ENCODE peak calls at places on chromosome 16, in seven cellular contexts. D is activated T-helper 1 cell treated with Interleukin-2 at 50 U/mL for 16 hours, P is activated T-cell treated with anti-CD3 and anti-CD28 coated beads for 1 hour, T is NCI-H1105, J is astrocyte of the spinal cord, E is HFFc6, G is AG09309. O is an unnamed sample.

GRCh38 chr16:57485916-57486857 is at the start of gene DOK4:
- DNase-seq in G (no peak), J (peak), T (peak), P (peak), E (peak), D (peak), O (no peak)

GRCh38 chr16:74607967-74608356 is 1.0 kb upstream of the GLG1 start:
- DNase-seq in E (peak), G (no peak), T (no peak), D (no peak), P (no peak), J (peak), O (peak)

GRCh38 chr16:66408181-66409048 is 18.7 kb upstream of the BEAN1 start:
- DNase-seq in P (no peak), G (no peak), T (no peak), E (peak), D (no peak), J (peak), O (peak)

GRCh38 chr16:77967054-77968035 is 55.0 kb upstream of the CLEC3A start:
- DNase-seq in G (no peak), D (no peak), E (no peak), P (no peak), T (no peak), J (no peak), O (no peak)

GRCh38 chr16:53922805-53923645 is 219.1 kb downstream of the FTO start:
- DNase-seq in T (peak), J (peak), E (no peak), P (no peak), G (no peak), D (no peak), O (no peak)

GRCh38 chr16:57530104-57530522 is 6.3 kb downstream of the CCDC102A start:
- DNase-seq in J (peak), D (peak), E (peak), T (no peak), P (peak), G (no peak), O (peak)

GRCh38 chr16:67104061-67104460 is 5.7 kb upstream of the PHAF1 start:
- DNase-seq in D (no peak), E (no peak), J (peak), T (no peak), P (no peak), G (no peak), O (peak)

GRCh38 chr16:65746941-65747340 is 619.5 kb upstream of the CDH5 start:
- DNase-seq in E (no peak), T (no peak), G (no peak), P (no peak), J (no peak), D (no peak), O (no peak)

GRCh38 chr16:1105888-1106620 is 10.0 kb upstream of the C1QTNF8 start:
- DNase-seq in G (no peak), T (peak), J (peak), P (peak), E (peak), D (no peak), O (peak)

GRCh38 chr16:55943257-55943656 is 68.1 kb upstream of the CES5A start:
- DNase-seq in D (no peak), P (no peak), J (no peak), G (no peak), T (no peak), E (no peak), O (no peak)

GRCh38 chr16:50284131-50284911 is 18.0 kb downstream of the ADCY7 start:
- DNase-seq in D (no peak), P (no peak), E (no peak), J (no peak), T (no peak), G (no peak), O (no peak)

GRCh38 chr16:53281280-53281679 is 153.0 kb upstream of the RBL2 start:
- DNase-seq in T (no peak), P (no peak), E (no peak), J (no peak), G (no peak), D (no peak), O (no peak)

GRCh38 chr16:31071861-31072260 is 2.2 kb downstream of the ZNF668 start:
- DNase-seq in P (no peak), J (peak), T (no peak), G (peak), D (no peak), E (peak), O (no peak)

GRCh38 chr16:63289834-63290460 is 1253.7 kb upstream of the CDH8 start:
- DNase-seq in J (peak), T (no peak), P (no peak), G (no peak), E (no peak), D (no peak), O (peak)

GRCh38 chr16:69581297-69581696 is 15.5 kb downstream of the NFAT5 start:
- DNase-seq in P (no peak), E (no peak), J (no peak), T (no peak), D (no peak), G (no peak), O (no peak)

GRCh38 chr16:28553776-28554633 is at the start of gene SGF29:
- DNase-seq in G (peak), D (peak), P (peak), E (peak), T (peak), J (peak), O (peak)

GRCh38 chr16:49858200-49859129 is 2.6 kb upstream of the ZNF423 start:
- DNase-seq in G (no peak), J (no peak), T (no peak), D (no peak), E (no peak), P (peak), O (no peak)

GRCh38 chr16:81095653-81095952 is 592 bp downstream of the GCSH start:
- DNase-seq in P (no peak), E (no peak), J (peak), G (no peak), T (no peak), D (no peak), O (no peak)

GRCh38 chr16:30805370-30806169 is 18.6 kb upstream of the ZNF629 start:
- DNase-seq in D (peak), P (peak), J (peak), G (no peak), E (peak), T (peak), O (peak)

GRCh38 chr16:61128545-61129323 is 907.5 kb downstream of the CDH8 start:
- DNase-seq in G (no peak), D (no peak), T (no peak), J (no peak), E (no peak), P (no peak), O (no peak)

GRCh38 chr16:49701867-49702494 is 153.9 kb downstream of the ZNF423 start:
- DNase-seq in D (no peak), G (peak), P (no peak), J (peak), T (no peak), E (no peak), O (no peak)

GRCh38 chr16:20415541-20415940 is 6.2 kb downstream of the ACSM5 start:
- DNase-seq in E (no peak), D (no peak), J (no peak), P (no peak), G (no peak), T (no peak), O (peak)

GRCh38 chr16:6682142-6682811 is 650.4 kb upstream of the RBFOX1 start:
- DNase-seq in D (no peak), J (no peak), G (no peak), E (no peak), P (no peak), T (no peak), O (peak)

GRCh38 chr16:10590342-10590741 is 9.9 kb upstream of the EMP2 start:
- DNase-seq in T (no peak), D (no peak), G (no peak), E (no peak), P (no peak), J (no peak), O (peak)

GRCh38 chr16:74480150-74481029 is 59.1 kb upstream of the CLEC18B start:
- DNase-seq in E (peak), J (peak), G (no peak), P (no peak), T (no peak), D (no peak), O (no peak)

O was measured in HT1080.